ENCODE peak calls at places on chromosomes 12 and 14, in four cellular contexts. X is K562, O is H1, Y is SK-N-SH. A is an unnamed sample.

GRCh38 chr12:132492522-132492921 is 2.6 kb downstream of the FBRSL1 start:
- DNase-seq in X (no peak), Y (no peak), O (no peak), A (no peak)

GRCh38 chr14:39847191-39847590 is 415.0 kb upstream of the FBXO33 start:
- DNase-seq in X (no peak), Y (no peak), O (no peak), A (no peak)

GRCh38 chr12:75480469-75480949 is at the start of gene GLIPR1:
- DNase-seq in X (no peak), Y (peak; percentile 2), O (no peak), A (no peak)

GRCh38 chr14:78836777-78837176 is 666.6 kb downstream of the NRXN3 start:
- DNase-seq in Y (peak; percentile 21), X (peak; percentile 37), O (peak; percentile 77), A (peak; percentile 78)

GRCh38 chr12:7042847-7043246 is 17.7 kb upstream of the C1S start:
- DNase-seq in Y (peak; percentile 41), O (no peak), X (peak; percentile 22), A (no peak)

GRCh38 chr12:71652656-71653055 is 11.0 kb downstream of the ZFC3H1 start:
- DNase-seq in O (no peak), Y (no peak), X (no peak), A (no peak)

GRCh38 chr12:104827587-104827986 is 130.5 kb downstream of the SLC41A2 start:
- DNase-seq in X (peak; percentile 14), Y (no peak), O (no peak), A (peak; percentile 67)

GRCh38 chr12:105733579-105733978 is 403.1 kb downstream of the C12orf75 start:
- DNase-seq in X (no peak), Y (no peak), O (no peak), A (no peak)

GRCh38 chr12:104137175-104137901 is 672 bp downstream of the NFYB start:
- DNase-seq in O (no peak), X (peak; percentile 71), Y (peak; percentile 70), A (peak; percentile 36)

GRCh38 chr12:71504471-71504852 is 64.9 kb downstream of the LGR5 start:
- DNase-seq in O (no peak), Y (no peak), X (no peak), A (no peak)

GRCh38 chr14:100504372-100505078 is 82.7 kb downstream of the BEGAIN start:
- DNase-seq in X (peak; percentile 23), O (no peak), Y (no peak), A (no peak)

GRCh38 chr12:44510510-44510909 is 365.6 kb downstream of the NELL2 start:
- DNase-seq in Y (no peak), O (no peak), X (no peak), A (no peak)

GRCh38 chr12:44511289-44511688 is 364.8 kb downstream of the NELL2 start:
- DNase-seq in Y (no peak), X (no peak), O (no peak), A (no peak)

GRCh38 chr12:44507471-44507870 is 368.6 kb downstream of the NELL2 start:
- DNase-seq in X (no peak), O (no peak), Y (no peak), A (no peak)

GRCh38 chr12:44504799-44505198 is 371.3 kb downstream of the NELL2 start:
- DNase-seq in O (no peak), X (no peak), Y (no peak), A (no peak)

DNA sequence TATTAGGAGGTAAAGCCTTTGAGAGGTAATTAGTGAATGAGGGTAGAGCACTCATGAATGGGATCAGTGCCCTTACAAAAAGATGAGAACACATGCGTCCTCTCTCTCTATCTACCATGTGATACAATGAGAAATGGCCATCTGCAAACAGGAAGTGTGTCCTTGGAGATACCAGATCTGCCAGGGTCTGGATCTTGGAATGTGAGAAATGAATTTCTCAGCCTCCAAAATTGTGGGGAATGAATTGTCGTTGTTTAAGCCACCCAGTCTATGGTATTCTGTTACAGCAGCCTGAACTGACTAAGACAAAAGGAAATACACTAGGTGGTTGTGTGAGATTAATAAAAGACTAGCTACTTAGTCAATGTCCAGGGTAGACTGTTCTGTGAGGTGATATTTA is 366.6 kb downstream of the NELL2 start:
- DNase-seq in Y (no peak), O (no peak), X (no peak), A (no peak)
- TF ChIP-seq TEAD4 in Y (no peak), O (no peak), X (no peak), A (no peak)

GRCh38 chr12:88634008-88634407 is 53.7 kb upstream of the KITLG start:
- DNase-seq in Y (no peak), O (no peak), X (no peak), A (no peak)

GRCh38 chr12:88628856-88629509 is 48.7 kb upstream of the KITLG start:
- DNase-seq in O (no peak), X (no peak), Y (peak; percentile 11), A (no peak)

GRCh38 chr12:88638956-88639355 is 58.7 kb upstream of the KITLG start:
- DNase-seq in X (no peak), O (no peak), Y (no peak), A (no peak)

GRCh38 chr12:88638388-88638787 is 58.1 kb upstream of the KITLG start:
- DNase-seq in Y (no peak), O (no peak), X (no peak), A (no peak)

DNA sequence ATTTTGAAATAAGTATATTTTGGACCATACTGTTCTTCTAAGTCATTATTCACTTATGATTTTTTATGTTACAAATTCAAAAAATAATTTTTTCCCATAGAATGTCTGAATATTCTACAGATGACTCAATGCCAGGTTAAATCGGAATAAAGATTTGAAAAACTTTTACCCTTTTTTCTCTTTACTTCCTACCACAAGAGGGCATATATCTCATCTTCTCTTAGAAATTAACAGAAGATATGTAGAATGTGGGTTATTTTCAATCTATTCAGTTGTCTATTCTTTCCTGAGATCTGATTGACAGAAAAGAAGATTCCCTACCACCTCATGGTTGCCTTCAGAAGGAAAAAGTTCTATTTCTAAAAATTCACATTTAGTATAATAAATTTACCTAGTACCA is 53.0 kb upstream of the KITLG start:
- DNase-seq in Y (no peak), O (no peak), X (no peak), A (no peak)
- TF ChIP-seq CTCF in Y (peak; percentile 57), O (no peak), X (no peak), A (no peak)

DNA sequence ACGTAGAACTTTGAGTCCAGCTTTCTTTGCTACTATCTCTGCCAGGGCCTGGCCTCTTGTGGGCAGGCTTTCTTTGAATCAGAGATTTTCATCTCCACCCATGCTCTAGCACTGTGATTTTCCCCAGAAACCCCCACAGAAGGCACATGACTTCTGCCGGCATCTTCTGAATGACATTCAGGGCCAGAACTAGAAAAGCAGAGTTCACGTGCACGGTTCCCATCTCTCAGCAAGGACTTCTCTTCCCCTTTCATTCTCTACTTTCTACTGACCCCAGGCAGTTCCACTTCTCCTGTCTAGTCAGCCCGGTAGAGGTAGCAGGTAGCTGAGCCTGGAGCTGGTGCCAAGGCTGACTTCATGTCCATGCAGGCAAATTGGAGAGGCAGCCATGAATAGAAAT is 26.9 kb downstream of the BATF start:
- DNase-seq in Y (no peak), X (no peak), O (no peak), A (no peak)
- TF ChIP-seq TEAD4 in Y (no peak), X (no peak), O (no peak), A (no peak)

GRCh38 chr12:62259311-62259992 is 752 bp upstream of the USP15 start:
- DNase-seq in X (no peak), Y (peak; percentile 7), O (no peak), A (no peak)
- TF ChIP-seq CTCF in X (no peak), Y (no peak), O (no peak), A (no peak)

DNA sequence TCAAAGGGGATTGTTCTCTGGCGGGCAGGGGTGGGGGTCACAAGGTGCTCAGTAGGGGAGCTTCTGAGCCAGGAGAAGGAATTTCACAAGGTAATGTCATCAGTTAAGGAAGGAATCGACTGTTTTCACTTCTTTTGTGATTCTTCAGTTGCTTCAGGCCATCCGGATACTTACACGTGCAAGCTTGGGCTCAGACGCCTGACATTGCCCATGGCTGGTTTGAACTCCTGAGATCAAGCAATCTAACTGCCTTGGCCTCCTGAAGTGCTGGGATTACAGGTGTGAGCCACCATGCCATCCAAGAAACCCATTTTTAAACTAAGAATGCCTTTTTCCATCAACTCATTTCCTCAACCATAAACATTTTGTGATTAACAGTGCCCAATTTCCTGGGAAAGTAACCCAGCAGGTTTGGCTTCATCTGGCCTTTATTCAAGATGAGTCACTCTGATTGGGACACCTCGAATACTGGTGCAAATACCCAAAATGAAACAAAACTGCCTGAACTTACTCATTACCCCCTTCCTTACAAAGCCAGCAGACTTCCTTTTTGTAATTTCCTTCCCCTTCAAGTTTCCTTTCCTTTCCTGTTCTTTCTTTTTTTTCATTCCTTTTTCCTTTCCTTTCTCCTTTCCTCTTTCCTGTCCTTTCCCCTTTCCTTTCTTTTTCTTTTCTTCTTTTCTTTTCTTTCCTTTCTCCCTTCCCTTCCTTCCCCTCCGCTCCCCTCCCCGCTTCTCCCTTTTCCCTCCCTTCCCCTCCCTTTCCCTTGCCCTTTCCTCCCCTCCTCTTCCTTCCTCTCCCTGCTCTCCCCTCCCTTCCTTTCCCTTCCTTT is 10.2 kb upstream of the RNASE10 start:
- DNase-seq in Y (no peak), O (no peak), X (no peak), A (no peak)
- TF ChIP-seq TEAD4 in Y (no peak), O (no peak), X (no peak), A (no peak)